ENCODE peak calls at places on chromosomes 1 and 21, in six cellular contexts. N is cardiac septum; Y is amniotic epithelial cell; I is HT1080; Z is HS-27A; B is stimulated activated CD4-positive, alpha-beta T cell treated with anti-CD3 and anti-CD28 coated beads, Interleukin-12 subunit alpha, Interleukin-12 subunit beta, amount 100 ng/mL, for 48 hours. J is an unnamed sample.

GRCh38 chr1:233635765-233636502 is 22.0 kb downstream of the KCNK1 start:
- DNase-seq in Z (no peak), N (no peak), B (no peak), Y (no peak), I (peak), J (peak)

GRCh38 chr21:31347435-31348032 is 3.5 kb upstream of the TIAM1 start:
- DNase-seq in Z (no peak), B (no peak), Y (peak), I (peak), N (no peak), J (peak)

GRCh38 chr1:30589083-30589482 is 134.3 kb downstream of the MATN1 start:
- DNase-seq in Y (no peak), B (no peak), I (no peak), N (no peak), Z (no peak), J (no peak)

GRCh38 chr1:8027748-8028631 is 1.9 kb upstream of the ERRFI1 start:
- DNase-seq in B (no peak), I (peak), Z (peak), N (no peak), Y (peak), J (peak)

GRCh38 chr1:38805036-38805435 is 54.5 kb downstream of the RRAGC start:
- DNase-seq in Z (no peak), Y (no peak), I (no peak), B (no peak), N (no peak), J (no peak)

GRCh38 chr1:167186771-167187170 is 33.9 kb upstream of the POU2F1 start:
- DNase-seq in B (no peak), Z (no peak), Y (no peak), N (no peak), I (no peak), J (no peak)

GRCh38 chr1:220045356-220046051 is 801 bp downstream of the EPRS1 start:
- DNase-seq in I (peak), Z (no peak), N (no peak), B (peak), Y (no peak), J (no peak)

GRCh38 chr1:79859212-79859948 is 852.9 kb upstream of the ADGRL4 start:
- DNase-seq in Z (peak), I (peak), Y (peak), B (no peak), N (no peak), J (peak)

GRCh38 chr1:239912471-239912870 is 179.2 kb upstream of the FMN2 start:
- DNase-seq in Y (peak), Z (peak), N (no peak), I (peak), B (no peak), J (no peak)

GRCh38 chr21:36747815-36748381 is 49.0 kb downstream of the SIM2 start:
- DNase-seq in N (no peak), B (peak), Z (no peak), Y (no peak), I (no peak), J (peak)

GRCh38 chr1:55288245-55288644 is 73.1 kb upstream of the USP24 start:
- DNase-seq in Y (no peak), B (no peak), I (no peak), Z (no peak), N (no peak), J (no peak)

GRCh38 chr1:43621386-43621785 is 28.6 kb upstream of the KDM4A start:
- DNase-seq in I (no peak), N (no peak), Y (no peak), Z (no peak), B (no peak), J (no peak)

GRCh38 chr1:13702425-13703127 is 2.6 kb downstream of the PRDM2 start:
- DNase-seq in I (no peak), B (peak), Y (no peak), N (no peak), Z (no peak), J (no peak)

J was measured in fibroblast of pulmonary artery.